ENCODE peak calls at places on chromosomes 3 and 15, in six cellular contexts. J, D, G, U, Q and O are unnamed samples.

GRCh38 chr3:56413911-56414310 is 54.4 kb downstream of the ERC2 start:
- DNase-seq in J (no peak), D (no peak), G (no peak), U (no peak), Q (no peak), O (no peak)

GRCh38 chr3:7504886-7505775 is 644.2 kb downstream of the GRM7 start:
- DNase-seq in J (peak; percentile 22), D (no peak), G (no peak), U (no peak), Q (no peak), O (no peak)

GRCh38 chr15:42933886-42934667 is 13.5 kb upstream of the TTBK2 start:
- DNase-seq in J (no peak), D (no peak), G (no peak), U (no peak), Q (no peak), O (no peak)

GRCh38 chr3:157180262-157180661 is 20.3 kb upstream of the CCNL1 start:
- DNase-seq in J (no peak), D (no peak), G (no peak), U (no peak), Q (no peak), O (no peak)

GRCh38 chr3:162224736-162225135 is 728.1 kb downstream of the OTOL1 start:
- DNase-seq in J (no peak), D (no peak), G (no peak), U (no peak), Q (no peak), O (no peak)

GRCh38 chr3:165378761-165379160 is 182.6 kb upstream of the SLITRK3 start:
- DNase-seq in J (no peak), D (no peak), G (no peak), U (no peak), Q (no peak), O (no peak)

GRCh38 chr3:136366289-136366688 is 116.1 kb downstream of the PCCB start:
- DNase-seq in J (no peak), D (no peak), G (peak; percentile 69), U (no peak), Q (no peak), O (no peak)

GRCh38 chr3:48950051-48950450 is 31.4 kb downstream of the ARIH2 start:
- DNase-seq in J (no peak), D (no peak), G (no peak), U (no peak), Q (no peak), O (no peak)

GRCh38 chr3:195385526-195385925 is 57.3 kb downstream of the ACAP2 start:
- DNase-seq in J (no peak), D (no peak), G (peak; percentile 46), U (no peak), Q (no peak), O (no peak)

GRCh38 chr3:54064486-54064885 is 57.9 kb upstream of the CACNA2D3 start:
- DNase-seq in J (no peak), D (no peak), G (no peak), U (no peak), Q (no peak), O (no peak)

GRCh38 chr3:100352296-100353178 is 18.0 kb downstream of the NIT2 start:
- DNase-seq in J (no peak), D (no peak), G (no peak), U (no peak), Q (no peak), O (no peak)

GRCh38 chr3:39541917-39542329 is 74.4 kb downstream of the MOBP start:
- DNase-seq in J (peak; percentile 12), D (no peak), G (peak; percentile 20), U (peak; percentile 35), Q (no peak), O (no peak)

GRCh38 chr15:101148166-101148880 is 103.5 kb downstream of the CHSY1 start:
- DNase-seq in J (no peak), D (peak; percentile 43), G (no peak), U (no peak), Q (no peak), O (no peak)

GRCh38 chr15:35912196-35912595 is 366.2 kb upstream of the DPH6 start:
- DNase-seq in J (no peak), D (no peak), G (peak; percentile 10), U (no peak), Q (no peak), O (no peak)

GRCh38 chr15:93451822-93452221 is 362.8 kb upstream of the RGMA start:
- DNase-seq in J (no peak), D (no peak), G (no peak), U (no peak), Q (no peak), O (no peak)

GRCh38 chr15:65303687-65304392 is 637 bp upstream of the RNU5B-1 start:
- DNase-seq in J (no peak), D (peak; percentile 85), G (peak; percentile 55), U (peak; percentile 78), Q (no peak), O (peak; percentile 26)

GRCh38 chr15:74438696-74439316 is 5.0 kb upstream of the SEMA7A start:
- DNase-seq in J (peak; percentile 67), D (peak; percentile 94), G (peak; percentile 74), U (peak; percentile 91), Q (peak; percentile 48), O (peak; percentile 55)

GRCh38 chr3:190319660-190320059 is 2.6 kb downstream of the CLDN1 start:
- DNase-seq in J (no peak), D (no peak), G (no peak), U (no peak), Q (no peak), O (no peak)

GRCh38 chr15:37372064-37372463 is 271.7 kb upstream of the MEIS2 start:
- DNase-seq in J (no peak), D (no peak), G (no peak), U (no peak), Q (no peak), O (no peak)

GRCh38 chr3:46027021-46027705 is at the start of gene XCR1:
- DNase-seq in J (no peak), D (no peak), G (no peak), U (no peak), Q (no peak), O (no peak)

GRCh38 chr15:40928975-40929729 is at the start of gene DLL4:
- DNase-seq in J (peak; percentile 57), D (peak; percentile 85), G (peak; percentile 27), U (no peak), Q (no peak), O (no peak)

GRCh38 chr15:66960519-66960918 is 104.9 kb upstream of the SMAD3 start:
- DNase-seq in J (no peak), D (no peak), G (no peak), U (no peak), Q (no peak), O (no peak)

GRCh38 chr15:63491979-63492378 is 12.4 kb upstream of the USP3 start:
- DNase-seq in J (no peak), D (no peak), G (peak; percentile 79), U (no peak), Q (no peak), O (no peak)

GRCh38 chr3:184230603-184231528 is 1.5 kb downstream of the VWA5B2 start:
- DNase-seq in J (no peak), D (no peak), G (no peak), U (no peak), Q (no peak), O (no peak)

GRCh38 chr15:80841537-80841936 is 62.4 kb downstream of the CEMIP start:
- DNase-seq in J (no peak), D (no peak), G (no peak), U (no peak), Q (no peak), O (no peak)

GRCh38 chr3:13231781-13232515 is 158.7 kb upstream of the IQSEC1 start:
- DNase-seq in J (no peak), D (no peak), G (no peak), U (no peak), Q (no peak), O (no peak)

GRCh38 chr3:184144505-184144904 is 9.3 kb downstream of the EIF2B5 start:
- DNase-seq in J (no peak), D (peak; percentile 36), G (no peak), U (no peak), Q (no peak), O (no peak)

GRCh38 chr3:188584958-188585689 is 431.2 kb downstream of the LPP start:
- DNase-seq in J (no peak), D (no peak), G (no peak), U (peak; percentile 28), Q (no peak), O (no peak)

GRCh38 chr15:68543546-68544008 is 35.2 kb upstream of the CORO2B start:
- DNase-seq in J (peak; percentile 68), D (no peak), G (no peak), U (no peak), Q (no peak), O (peak; percentile 79)

GRCh38 chr3:194065119-194065392 is 70.9 kb upstream of the HES1 start:
- DNase-seq in J (no peak), D (no peak), G (no peak), U (no peak), Q (no peak), O (no peak)

GRCh38 chr3:65979152-65979551 is 59.6 kb downstream of the MAGI1 start:
- DNase-seq in J (no peak), D (no peak), G (peak; percentile 94), U (peak; percentile 19), Q (peak; percentile 61), O (no peak)

GRCh38 chr15:98651581-98652220 is 3.4 kb downstream of the IGF1R start:
- DNase-seq in J (no peak), D (no peak), G (no peak), U (no peak), Q (no peak), O (no peak)

GRCh38 chr3:188759516-188760005 is 412.2 kb upstream of the TPRG1 start:
- DNase-seq in J (no peak), D (no peak), G (no peak), U (no peak), Q (no peak), O (no peak)

GRCh38 chr15:61528590-61528929 is 299.5 kb upstream of the RORA start:
- DNase-seq in J (no peak), D (no peak), G (no peak), U (no peak), Q (no peak), O (no peak)

GRCh38 chr3:193665370-193665989 is 72.5 kb downstream of the OPA1 start:
- DNase-seq in J (no peak), D (no peak), G (peak; percentile 50), U (no peak), Q (peak; percentile 12), O (no peak)

GRCh38 chr3:4335840-4336579 is 32.8 kb downstream of the SETMAR start:
- DNase-seq in J (no peak), D (no peak), G (no peak), U (no peak), Q (no peak), O (no peak)

GRCh38 chr3:55655544-55655943 is 168.4 kb upstream of the WNT5A start:
- DNase-seq in J (no peak), D (no peak), G (no peak), U (no peak), Q (no peak), O (no peak)

GRCh38 chr15:68552773-68553172 is 26.0 kb upstream of the CORO2B start:
- DNase-seq in J (no peak), D (peak; percentile 54), G (peak; percentile 48), U (peak; percentile 89), Q (no peak), O (peak; percentile 75)

GRCh38 chr3:142168514-142168913 is 19.2 kb upstream of the TFDP2 start:
- DNase-seq in J (no peak), D (no peak), G (no peak), U (no peak), Q (no peak), O (no peak)

GRCh38 chr3:148202386-148202785 is 495.3 kb upstream of the AGTR1 start:
- DNase-seq in J (no peak), D (no peak), G (no peak), U (no peak), Q (no peak), O (no peak)